ENCODE peak calls at places on chromosome 21, in eight cellular contexts. M is Peyer's patch; I is CD4-positive, alpha-beta T cell; O is mesothelial cell of epicardium; K is GM23338; F is cardiac fibroblast; R is fibroblast of pulmonary artery; T is A549. U is an unnamed sample.

GRCh38 chr21:29238052-29238966 is 60.4 kb upstream of the BACH1 start:
- DNase-seq in M (no peak), I (no peak), O (no peak), K (no peak), F (peak), R (peak), T (no peak), U (no peak)

GRCh38 chr21:29342394-29342957 is 43.8 kb downstream of the BACH1 start:
- DNase-seq in M (peak), I (no peak), O (no peak), K (no peak), F (peak), R (peak), T (peak), U (no peak)

GRCh38 chr21:32757804-32758203 is 13.8 kb downstream of the PAXBP1 start:
- DNase-seq in M (no peak), I (no peak), O (no peak), K (no peak), F (no peak), R (no peak), T (no peak), U (no peak)

GRCh38 chr21:27513825-27514224 is 546.9 kb upstream of the ADAMTS5 start:
- DNase-seq in M (no peak), I (no peak), O (no peak), K (no peak), F (peak), R (no peak), T (no peak), U (no peak)

GRCh38 chr21:24716306-24716918 is 890.9 kb downstream of the MRPL39 start:
- DNase-seq in M (no peak), I (no peak), O (no peak), K (no peak), F (peak), R (no peak), T (no peak), U (no peak)

GRCh38 chr21:32350981-32351380 is 41.8 kb downstream of the URB1 start:
- DNase-seq in M (no peak), I (no peak), O (no peak), K (no peak), F (no peak), R (no peak), T (no peak), U (no peak)

GRCh38 chr21:28237661-28238060 is 755.0 kb downstream of the LTN1 start:
- DNase-seq in M (no peak), I (no peak), O (no peak), K (no peak), F (no peak), R (no peak), T (no peak), U (no peak)

GRCh38 chr21:29376556-29376955 is 77.8 kb downstream of the BACH1 start:
- DNase-seq in M (peak), I (peak), O (no peak), K (peak), F (peak), R (peak), T (peak), U (no peak)

GRCh38 chr21:15932681-15933200 is 203.0 kb downstream of the USP25 start:
- DNase-seq in M (no peak), I (no peak), O (no peak), K (no peak), F (no peak), R (no peak), T (no peak), U (no peak)

GRCh38 chr21:36087362-36088138 is 17.7 kb downstream of the CBR1 start:
- DNase-seq in M (no peak), I (no peak), O (no peak), K (peak), F (no peak), R (no peak), T (no peak), U (no peak)
- TF ChIP-seq CTCF in M (no peak), I (no peak), O (no peak), K (peak), F (peak), R (no peak), T (no peak), U (no peak)

GRCh38 chr21:42495765-42496119 is 282 bp downstream of the RSPH1 start:
- DNase-seq in M (peak), I (no peak), O (no peak), K (peak), F (no peak), R (peak), T (no peak), U (peak)
- TF ChIP-seq CTCF in M (peak), I (no peak), O (no peak), K (no peak), F (no peak), R (no peak), T (no peak), U (no peak)

GRCh38 chr21:36908260-36908908 is 58.1 kb downstream of the HLCS start:
- DNase-seq in M (no peak), I (no peak), O (no peak), K (no peak), F (peak), R (peak), T (peak), U (no peak)
- TF ChIP-seq CTCF in M (no peak), I (no peak), O (peak), K (peak), F (peak), R (peak), T (no peak), U (peak)

GRCh38 chr21:38780879-38781278 is 24.9 kb upstream of the ETS2 start:
- DNase-seq in M (no peak), I (no peak), O (no peak), K (no peak), F (no peak), R (no peak), T (no peak), U (no peak)
- TF ChIP-seq CTCF in M (no peak), I (no peak), O (no peak), K (no peak), F (no peak), R (no peak), T (no peak), U (no peak)

DNA sequence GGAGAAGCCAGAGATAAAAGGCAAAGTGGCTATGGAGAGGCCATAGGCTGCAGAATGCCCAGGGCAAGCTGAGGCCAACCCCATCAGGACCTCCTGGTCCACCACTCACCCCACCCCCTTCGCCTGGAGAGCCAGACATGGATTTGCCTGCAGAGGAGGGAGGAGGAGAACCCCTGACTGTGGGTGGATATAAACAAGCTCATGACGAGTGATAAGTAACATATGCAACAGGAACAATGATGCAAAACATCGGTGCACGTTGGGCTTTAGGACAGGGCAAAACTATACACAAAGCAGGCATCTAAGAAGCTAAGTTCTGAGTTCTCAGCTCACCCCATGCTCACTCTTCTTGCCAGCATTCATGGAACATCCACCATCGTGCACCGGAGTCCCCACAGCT is 150.3 kb downstream of the ETS2 start:
- DNase-seq in M (no peak), I (no peak), O (no peak), K (no peak), F (no peak), R (no peak), T (no peak), U (no peak)
- TF ChIP-seq CTCF in M (no peak), I (no peak), O (no peak), K (no peak), F (no peak), R (no peak), T (no peak), U (no peak)

GRCh38 chr21:26043891-26044290 is 126.7 kb downstream of the APP start:
- DNase-seq in M (no peak), I (no peak), O (no peak), K (no peak), F (no peak), R (no peak), T (no peak), U (no peak)

GRCh38 chr21:26042181-26042876 is 128.2 kb downstream of the APP start:
- DNase-seq in M (no peak), I (no peak), O (no peak), K (no peak), F (no peak), R (no peak), T (no peak), U (no peak)

GRCh38 chr21:26047279-26047967 is 123.1 kb downstream of the APP start:
- DNase-seq in M (no peak), I (no peak), O (no peak), K (no peak), F (no peak), R (no peak), T (no peak), U (no peak)

DNA sequence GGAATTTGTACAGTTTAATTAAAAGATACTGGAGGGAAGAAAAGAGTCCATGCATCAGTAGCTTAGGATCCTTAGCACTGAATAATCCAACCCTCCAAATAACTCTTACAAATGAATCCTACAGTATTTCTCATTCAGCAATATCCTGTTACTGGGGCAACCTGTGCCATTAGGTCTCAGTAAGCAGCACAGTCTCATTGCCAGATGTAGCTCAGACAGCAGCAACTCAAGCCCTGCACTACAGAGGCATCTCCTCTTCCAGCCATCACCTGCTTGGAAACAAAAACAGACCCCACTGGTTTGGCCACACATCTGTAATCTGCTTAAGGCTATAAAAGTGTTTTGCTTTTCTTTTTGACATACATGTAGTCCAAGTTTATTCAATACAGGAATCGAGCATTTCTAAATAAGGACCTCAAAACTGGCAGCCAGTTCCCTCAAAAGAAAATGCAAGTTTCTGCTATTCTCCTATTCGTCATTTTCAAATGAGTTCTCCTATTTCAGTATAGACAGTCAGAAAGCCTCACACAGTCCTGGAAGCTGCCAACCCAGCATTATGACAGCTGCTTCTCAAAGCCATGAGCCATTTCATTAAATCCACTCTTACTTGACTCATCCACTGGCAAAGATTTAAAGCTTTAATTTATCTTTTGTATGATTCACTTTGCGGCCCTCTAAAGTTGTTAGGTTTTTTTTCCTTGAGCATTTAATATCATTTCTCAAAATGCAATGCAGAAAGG is 129.0 kb downstream of the APP start:
- DNase-seq in M (no peak), I (no peak), O (no peak), K (no peak), F (peak), R (peak), T (no peak), U (no peak)
- TF ChIP-seq CTCF in M (no peak), I (no peak), O (no peak), K (no peak), F (no peak), R (no peak), T (no peak), U (no peak)

GRCh38 chr21:45598109-45598508 is 45.4 kb upstream of the PCBP3 start:
- DNase-seq in M (peak), I (no peak), O (no peak), K (no peak), F (no peak), R (no peak), T (no peak), U (no peak)

GRCh38 chr21:45598666-45599065 is 44.9 kb upstream of the PCBP3 start:
- DNase-seq in M (no peak), I (no peak), O (no peak), K (no peak), F (no peak), R (no peak), T (no peak), U (no peak)

GRCh38 chr21:45595574-45596295 is 47.8 kb upstream of the PCBP3 start:
- DNase-seq in M (peak), I (no peak), O (no peak), K (no peak), F (no peak), R (no peak), T (no peak), U (no peak)

GRCh38 chr21:45594721-45595489 is 48.6 kb upstream of the PCBP3 start:
- DNase-seq in M (peak), I (no peak), O (no peak), K (no peak), F (no peak), R (no peak), T (no peak), U (no peak)

DNA sequence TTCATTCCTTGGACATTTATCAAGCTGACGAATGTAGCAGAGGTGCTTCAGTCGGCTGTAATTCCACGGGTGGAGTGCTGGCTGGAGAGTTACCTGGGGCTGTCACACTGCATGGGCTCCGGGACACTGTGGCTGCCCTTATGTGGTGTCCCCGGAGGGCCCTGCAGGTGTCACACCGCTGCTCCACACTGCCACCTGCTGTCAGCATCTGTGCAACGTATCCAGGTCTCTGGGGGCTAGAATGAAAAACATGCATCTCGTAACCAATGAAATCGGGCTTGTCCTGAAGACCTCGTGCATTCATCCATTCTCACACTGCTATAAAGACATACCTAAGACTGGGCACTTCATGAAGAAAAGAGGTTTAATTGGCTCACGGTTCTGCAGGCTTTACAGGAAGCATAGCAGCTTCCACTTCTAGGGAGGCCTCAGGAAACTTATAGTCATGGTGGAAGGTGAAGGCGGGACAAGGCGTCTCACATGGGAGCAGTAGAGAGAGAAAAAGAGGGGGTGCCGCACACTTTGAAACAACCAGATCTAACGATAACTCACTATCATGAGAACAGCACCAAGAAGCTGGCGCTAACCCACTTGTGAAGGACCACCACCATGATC is 46.7 kb upstream of the PCBP3 start:
- DNase-seq in M (peak), I (peak), O (no peak), K (peak), F (peak), R (peak), T (peak), U (no peak)
- TF ChIP-seq CTCF in M (peak), I (peak), O (peak), K (peak), F (peak), R (peak), T (peak), U (peak)

GRCh38 chr21:43361493-43362296 is 65.2 kb downstream of the SIK1 start:
- DNase-seq in M (peak), I (peak), O (no peak), K (peak), F (peak), R (no peak), T (no peak), U (no peak)

GRCh38 chr21:43362928-43363314 is 64.0 kb downstream of the SIK1 start:
- DNase-seq in M (no peak), I (no peak), O (no peak), K (no peak), F (no peak), R (no peak), T (no peak), U (no peak)

GRCh38 chr21:43360441-43361126 is 66.3 kb downstream of the SIK1 start:
- DNase-seq in M (no peak), I (no peak), O (no peak), K (no peak), F (no peak), R (no peak), T (no peak), U (no peak)

GRCh38 chr21:43362306-43362927 is 64.5 kb downstream of the SIK1 start:
- DNase-seq in M (peak), I (peak), O (no peak), K (peak), F (peak), R (peak), T (no peak), U (no peak)

DNA sequence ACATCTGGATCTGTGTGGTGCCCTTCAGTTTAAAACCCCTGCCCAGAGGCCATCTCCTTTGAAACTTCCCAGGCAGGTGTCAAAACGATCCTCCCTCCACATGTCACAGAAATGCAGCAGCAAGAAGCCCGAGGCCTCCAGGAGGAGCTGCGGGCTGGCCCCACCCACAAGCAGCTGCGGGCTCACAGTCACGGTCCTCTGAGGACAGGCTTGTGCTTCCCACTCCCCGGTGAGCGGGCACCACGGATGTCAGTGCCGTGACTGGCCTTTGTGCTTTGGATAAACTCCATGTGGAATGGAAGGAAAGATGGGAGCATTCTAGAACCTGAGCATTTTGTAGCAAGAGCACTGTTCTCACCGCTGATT is 65.8 kb downstream of the SIK1 start:
- DNase-seq in M (peak), I (no peak), O (no peak), K (no peak), F (peak), R (no peak), T (no peak), U (no peak)
- TF ChIP-seq CTCF in M (no peak), I (no peak), O (no peak), K (no peak), F (peak), R (no peak), T (no peak), U (no peak)

DNA sequence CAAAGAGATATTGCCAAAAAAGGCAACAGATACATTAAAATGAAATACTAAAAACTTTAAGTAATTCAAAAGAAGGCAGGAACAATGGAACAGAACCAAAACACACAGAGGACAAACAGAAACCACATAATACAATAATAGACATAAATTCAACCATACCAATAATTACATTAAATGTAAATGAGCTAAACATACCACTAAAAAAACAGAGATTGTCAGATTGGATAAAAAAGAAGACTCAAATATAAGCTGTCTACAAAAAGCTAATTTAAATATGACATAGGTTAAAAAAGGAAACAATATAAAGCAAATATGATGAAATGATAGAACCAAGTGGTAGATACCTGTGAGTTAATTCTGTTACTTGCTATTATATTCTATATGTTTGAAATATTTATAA is 44.1 kb upstream of the ATP5PO start:
- DNase-seq in M (no peak), I (no peak), O (no peak), K (no peak), F (no peak), R (no peak), T (no peak), U (no peak)
- TF ChIP-seq CTCF in M (no peak), I (no peak), O (no peak), K (no peak), F (no peak), R (no peak), T (no peak), U (no peak)

DNA sequence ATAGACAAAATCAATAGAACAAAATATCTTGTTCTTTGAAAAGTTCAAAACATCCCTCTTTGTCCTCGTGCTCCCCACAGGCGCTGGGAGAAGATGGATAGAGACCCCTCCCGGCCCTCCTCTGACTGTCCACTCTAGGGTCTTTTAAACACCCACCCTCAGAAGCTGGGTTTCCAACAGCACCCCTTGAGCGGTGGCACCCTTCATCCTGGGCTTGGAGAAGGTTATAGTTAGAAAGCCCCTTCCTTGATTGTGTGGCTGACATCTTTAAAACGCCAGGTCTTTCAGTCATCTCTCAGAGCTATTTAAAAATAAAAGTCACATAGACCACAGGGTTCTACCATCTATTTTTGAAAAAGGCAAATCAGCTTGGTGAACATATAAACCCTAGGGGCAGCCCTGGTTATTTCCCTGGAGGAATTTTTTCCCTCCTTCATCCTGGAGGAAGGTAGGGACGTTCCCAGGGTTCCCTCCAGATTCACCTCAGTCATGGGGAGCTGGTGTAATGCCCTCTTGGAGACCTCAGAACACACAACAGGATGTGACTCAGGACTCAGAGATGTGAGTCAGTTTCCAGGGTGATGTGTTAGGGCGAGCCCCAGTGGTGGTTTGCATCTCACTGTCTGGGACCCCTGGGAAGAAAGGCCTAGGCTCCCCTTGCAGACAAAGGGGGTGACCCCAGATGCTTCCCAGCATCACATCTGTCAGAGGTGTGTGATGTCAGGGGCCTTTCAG is 138.5 kb downstream of the CLIC6 start:
- DNase-seq in M (peak), I (peak), O (no peak), K (no peak), F (peak), R (peak), T (peak), U (no peak)
- TF ChIP-seq CTCF in M (no peak), I (no peak), O (no peak), K (no peak), F (no peak), R (no peak), T (no peak), U (no peak)